ENCODE peak calls at places on chromosome 16, in five cellular contexts. O is stomach, Q is cardiac fibroblast, R is AG10803, B is RWPE1. I is an unnamed sample.

GRCh38 chr16:666572-666971 is 1.4 kb upstream of the RHOT2 start:
- DNase-seq in O (no peak), Q (no peak), R (no peak), B (no peak), I (no peak)

GRCh38 chr16:25747160-25747758 is 55.5 kb downstream of the HS3ST4 start:
- DNase-seq in O (no peak), Q (no peak), R (no peak), B (no peak), I (peak; percentile 89)

GRCh38 chr16:69890891-69891282 is 60.2 kb upstream of the CLEC18A start:
- DNase-seq in O (no peak), Q (no peak), R (no peak), B (no peak), I (no peak)

GRCh38 chr16:16992986-16993783 is 477.6 kb downstream of the XYLT1 start:
- DNase-seq in O (no peak), Q (no peak), R (no peak), B (no peak), I (peak; percentile 36)

GRCh38 chr16:1781758-1782407 is 488 bp downstream of the SPSB3 start:
- DNase-seq in O (no peak), Q (peak; percentile 28), R (no peak), B (peak; percentile 39), I (peak; percentile 61)

GRCh38 chr16:1183235-1183907 is 30.5 kb downstream of the CACNA1H start:
- DNase-seq in O (no peak), Q (peak; percentile 77), R (peak; percentile 9), B (peak; percentile 24), I (peak; percentile 72)

GRCh38 chr16:22348296-22348695 is 26.1 kb downstream of the CDR2 start:
- DNase-seq in O (no peak), Q (no peak), R (no peak), B (peak; percentile 84), I (no peak)

GRCh38 chr16:814974-815373 is 14.4 kb upstream of the GNG13 start:
- DNase-seq in O (no peak), Q (peak; percentile 54), R (peak; percentile 64), B (no peak), I (no peak)

GRCh38 chr16:83959621-83960434 is 6.8 kb downstream of the OSGIN1 start:
- DNase-seq in O (no peak), Q (no peak), R (no peak), B (no peak), I (no peak)

GRCh38 chr16:84608281-84608680 is 9.6 kb downstream of the COTL1 start:
- DNase-seq in O (no peak), Q (no peak), R (no peak), B (no peak), I (no peak)

GRCh38 chr16:68311316-68311620 is 449 bp downstream of the PRMT7 start:
- DNase-seq in O (no peak), Q (no peak), R (no peak), B (peak; percentile 44), I (no peak)

GRCh38 chr16:17345043-17345442 is 125.7 kb downstream of the XYLT1 start:
- DNase-seq in O (no peak), Q (peak; percentile 54), R (peak; percentile 91), B (no peak), I (no peak)

GRCh38 chr16:80803341-80804060 is 897 bp downstream of the CDYL2 start:
- DNase-seq in O (peak; percentile 45), Q (peak; percentile 24), R (peak; percentile 13), B (peak; percentile 8), I (peak; percentile 55)
- TF ChIP-seq CTCF in O (peak; percentile 38), Q (peak; percentile 64), R (peak; percentile 54), B (no peak), I (peak; percentile 37)

GRCh38 chr16:56617212-56618085 is 8.1 kb upstream of the MT1E start:
- DNase-seq in O (peak; percentile 80), Q (peak; percentile 78), R (peak; percentile 75), B (no peak), I (peak; percentile 67)
- TF ChIP-seq CTCF in O (no peak), Q (no peak), R (no peak), B (no peak), I (no peak)

DNA sequence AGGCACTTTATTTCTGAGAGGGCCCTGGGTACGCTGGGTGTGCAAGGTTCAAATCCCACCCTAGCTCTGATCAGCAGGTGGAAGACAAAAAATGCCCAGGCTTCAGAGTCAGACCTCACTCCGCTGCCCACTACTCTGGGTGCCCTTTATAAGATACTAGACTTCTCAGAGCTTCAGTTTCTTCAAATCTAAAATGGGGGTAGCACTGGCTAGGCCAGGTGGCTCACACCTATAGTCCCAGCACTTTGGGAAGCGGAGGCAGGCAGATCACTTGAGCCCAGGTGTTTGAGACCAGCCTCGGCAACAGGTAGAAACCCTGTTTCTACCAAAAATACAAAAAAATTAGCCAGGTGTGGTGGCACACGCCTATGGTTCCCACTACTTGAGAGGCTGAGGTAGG is 1.7 kb downstream of the USB1 start:
- DNase-seq in O (no peak), Q (no peak), R (no peak), B (no peak), I (no peak)
- TF ChIP-seq CTCF in O (no peak), Q (no peak), R (no peak), B (no peak), I (no peak)

GRCh38 chr16:65641049-65641448 is 519.2 kb upstream of the CDH11 start:
- DNase-seq in O (no peak), Q (no peak), R (no peak), B (no peak), I (no peak)
- TF ChIP-seq CTCF in O (no peak), Q (no peak), R (no peak), B (no peak), I (no peak)

GRCh38 chr16:74315059-74315458 is 18.4 kb downstream of the PSMD7 start:
- DNase-seq in O (no peak), Q (no peak), R (no peak), B (no peak), I (no peak)

GRCh38 chr16:74321356-74321755 is 24.7 kb downstream of the PSMD7 start:
- DNase-seq in O (peak; percentile 28), Q (no peak), R (peak; percentile 23), B (no peak), I (no peak)

GRCh38 chr16:74322301-74322710 is 25.7 kb downstream of the PSMD7 start:
- DNase-seq in O (no peak), Q (no peak), R (no peak), B (no peak), I (no peak)

GRCh38 chr16:74325331-74325730 is 28.7 kb downstream of the PSMD7 start:
- DNase-seq in O (no peak), Q (no peak), R (no peak), B (no peak), I (no peak)

DNA sequence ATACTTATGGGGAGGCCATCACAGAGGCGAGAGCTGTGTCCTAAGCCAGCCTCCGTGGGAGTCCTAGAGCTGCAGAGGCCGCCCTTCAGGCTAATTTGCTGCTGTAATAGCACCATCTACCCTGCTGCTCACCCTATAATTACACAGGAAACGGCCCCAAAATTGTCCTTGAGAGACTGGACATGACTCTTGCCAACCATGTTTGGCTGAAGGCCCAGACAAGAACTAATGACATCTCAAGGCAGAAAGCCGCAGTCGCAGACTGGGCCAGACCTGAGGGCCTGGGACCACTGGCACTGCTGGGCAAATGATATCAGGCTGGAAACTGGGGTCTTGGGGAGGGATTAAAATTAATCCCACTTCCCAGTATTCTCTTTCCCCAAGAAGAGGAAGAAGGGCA is 24.1 kb downstream of the PSMD7 start:
- DNase-seq in O (no peak), Q (no peak), R (no peak), B (no peak), I (no peak)
- TF ChIP-seq CTCF in O (no peak), Q (no peak), R (no peak), B (no peak), I (no peak)

GRCh38 chr16:9049241-9049640 is 42.2 kb upstream of the HAPSTR1 start:
- DNase-seq in O (no peak), Q (peak; percentile 80), R (peak; percentile 58), B (no peak), I (no peak)

GRCh38 chr16:9053006-9053601 is 38.3 kb upstream of the HAPSTR1 start:
- DNase-seq in O (peak; percentile 43), Q (peak; percentile 83), R (peak; percentile 67), B (peak; percentile 38), I (peak; percentile 78)

GRCh38 chr16:9047689-9048301 is 43.6 kb upstream of the HAPSTR1 start:
- DNase-seq in O (peak; percentile 86), Q (peak; percentile 100), R (peak; percentile 100), B (peak; percentile 92), I (no peak)

GRCh38 chr16:9048302-9048700 is 43.1 kb upstream of the HAPSTR1 start:
- DNase-seq in O (no peak), Q (peak; percentile 59), R (no peak), B (no peak), I (no peak)

DNA sequence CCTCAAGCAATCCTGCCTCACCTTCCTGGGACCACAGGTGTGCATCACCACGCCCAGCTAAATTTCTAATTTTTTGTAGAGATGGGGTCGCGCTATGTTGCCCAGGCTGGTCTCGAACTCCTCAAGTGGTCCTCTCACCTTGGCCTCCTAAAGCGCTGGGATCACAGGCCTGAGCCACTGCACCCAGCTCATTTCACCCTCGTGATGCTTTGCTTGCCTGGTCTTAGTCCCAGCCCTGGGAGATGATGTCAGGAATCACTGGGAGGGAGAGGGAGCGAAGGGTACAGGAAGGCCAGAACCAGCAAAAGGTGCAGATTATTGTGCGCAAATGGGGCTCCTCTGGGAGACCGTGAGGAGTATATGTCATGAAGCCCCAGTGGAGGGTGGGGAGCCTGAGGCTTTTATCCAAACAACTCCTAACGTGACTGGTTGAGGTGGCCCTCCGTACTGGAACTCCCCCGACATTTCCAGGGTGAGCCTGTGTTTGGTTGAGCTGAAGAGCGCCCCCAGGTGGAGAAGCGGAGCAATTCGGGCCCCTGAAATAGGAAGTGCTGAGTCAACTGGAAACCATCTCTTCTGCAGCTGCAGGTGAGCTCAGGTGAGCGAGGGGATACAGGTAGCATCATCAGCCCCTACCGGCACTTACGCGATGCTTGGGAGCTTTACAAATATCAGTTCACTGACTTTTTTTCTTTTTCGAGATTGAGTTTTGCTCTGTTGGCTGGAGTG is 41.2 kb upstream of the HAPSTR1 start:
- DNase-seq in O (no peak), Q (peak; percentile 28), R (no peak), B (no peak), I (peak; percentile 23)
- TF ChIP-seq CTCF in O (no peak), Q (peak; percentile 52), R (peak; percentile 41), B (peak; percentile 33), I (peak; percentile 39)